ENCODE peak calls at places on chromosomes 11 and 22, in seven cellular contexts. T is K562, M is HEK293T, W is HCT116, P is H1, X is HepG2, U is GM12878. L is an unnamed sample.

GRCh38 chr11:107928767-107929507 is 689 bp downstream of the RAB39A start:
- DNase-seq in T (no peak), M (peak; percentile 49), W (no peak), P (peak; percentile 67), X (no peak), U (no peak), L (peak; percentile 18)

GRCh38 chr11:96694338-96694737 is 304.5 kb downstream of the JRKL start:
- DNase-seq in T (no peak), M (no peak), W (no peak), P (no peak), X (no peak), U (no peak), L (no peak)

GRCh38 chr22:19980766-19981165 is 35.9 kb downstream of the ARVCF start:
- DNase-seq in T (no peak), M (no peak), W (no peak), P (no peak), X (no peak), U (no peak), L (no peak)

GRCh38 chr11:44003736-44004451 is 43.9 kb upstream of the ACCSL start:
- DNase-seq in T (no peak), M (no peak), W (no peak), P (peak; percentile 43), X (no peak), U (no peak), L (no peak)

GRCh38 chr22:48881326-48881980 is 946.2 kb downstream of the BRD1 start:
- DNase-seq in T (no peak), M (no peak), W (no peak), P (no peak), X (no peak), U (no peak), L (no peak)

GRCh38 chr11:13033760-13034533 is 24.8 kb downstream of the RASSF10 start:
- DNase-seq in T (no peak), M (no peak), W (no peak), P (no peak), X (no peak), U (no peak), L (no peak)

GRCh38 chr22:46561435-46561905 is 24.1 kb upstream of the CELSR1 start:
- DNase-seq in T (peak; percentile 60), M (peak; percentile 75), W (peak; percentile 87), P (no peak), X (peak; percentile 76), U (peak; percentile 42), L (peak; percentile 64)

GRCh38 chr11:119342023-119342300 is 1.3 kb upstream of the C1QTNF5 start:
- DNase-seq in T (no peak), M (no peak), W (no peak), P (no peak), X (no peak), U (no peak), L (no peak)

GRCh38 chr11:10109836-10110235 is 184.2 kb downstream of the SBF2 start:
- DNase-seq in T (no peak), M (no peak), W (no peak), P (no peak), X (no peak), U (no peak), L (no peak)

GRCh38 chr11:73989156-73989555 is 6.5 kb upstream of the UCP2 start:
- DNase-seq in T (peak; percentile 47), M (no peak), W (no peak), P (no peak), X (no peak), U (no peak), L (no peak)

GRCh38 chr11:76995177-76995576 is 39.0 kb upstream of the B3GNT6 start:
- DNase-seq in T (no peak), M (no peak), W (no peak), P (no peak), X (no peak), U (no peak), L (no peak)

GRCh38 chr11:107043242-107043991 is 25.1 kb upstream of the GUCY1A2 start:
- DNase-seq in T (no peak), M (no peak), W (no peak), P (no peak), X (no peak), U (peak; percentile 71), L (no peak)

GRCh38 chr11:118607401-118608267 is at the start of gene PHLDB1:
- DNase-seq in T (peak; percentile 79), M (peak; percentile 76), W (no peak), P (peak; percentile 77), X (peak; percentile 45), U (no peak), L (peak; percentile 57)

GRCh38 chr11:65078151-65078550 is 5.7 kb downstream of the CDCA5 start:
- DNase-seq in T (peak; percentile 64), M (peak; percentile 71), W (peak; percentile 29), P (peak; percentile 86), X (peak; percentile 49), U (no peak), L (peak; percentile 73)

GRCh38 chr11:74926304-74927030 is 22.4 kb downstream of the XRRA1 start:
- DNase-seq in T (no peak), M (no peak), W (no peak), P (no peak), X (no peak), U (no peak), L (no peak)

DNA sequence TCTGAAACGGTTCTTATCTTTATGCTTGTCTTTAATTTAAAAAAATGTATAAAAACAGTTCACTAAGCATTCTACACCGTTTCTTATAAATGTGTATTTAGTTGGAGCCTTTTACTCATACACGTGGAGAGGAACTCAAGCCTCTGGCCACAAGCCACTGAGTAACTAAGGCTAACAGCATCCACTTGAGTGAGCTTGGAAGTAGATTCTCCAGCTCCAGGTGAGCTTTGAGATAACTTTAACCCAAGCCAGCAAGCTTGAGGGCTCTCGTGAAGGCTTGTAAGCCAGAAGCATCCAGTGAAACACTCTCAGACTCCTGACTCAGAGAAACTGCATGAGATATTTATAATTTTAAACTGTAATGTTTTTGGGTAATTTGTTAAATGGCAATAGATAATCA is 82.6 kb downstream of the ARHGAP20 start:
- DNase-seq in T (no peak), M (no peak), W (no peak), P (no peak), X (no peak), U (no peak), L (no peak)
- TF ChIP-seq SP1 in T (no peak), M (no peak), W (no peak), P (no peak), X (no peak), U (no peak), L (no peak)

GRCh38 chr11:17298302-17298701 is 21.8 kb downstream of the NUCB2 start:
- DNase-seq in T (no peak), M (no peak), W (no peak), P (no peak), X (no peak), U (no peak), L (no peak)

GRCh38 chr11:17296852-17297559 is 20.5 kb downstream of the NUCB2 start:
- DNase-seq in T (no peak), M (no peak), W (no peak), P (no peak), X (no peak), U (no peak), L (no peak)

GRCh38 chr11:17300372-17300771 is 23.8 kb downstream of the NUCB2 start:
- DNase-seq in T (no peak), M (no peak), W (no peak), P (no peak), X (no peak), U (no peak), L (no peak)
- TF ChIP-seq SP1 in T (no peak), M (no peak), W (no peak), P (no peak), X (no peak), U (no peak), L (no peak)

GRCh38 chr22:26428515-26429457 is at the start of gene ASPHD2:
- DNase-seq in T (peak; percentile 72), M (peak; percentile 87), W (no peak), P (peak; percentile 75), X (no peak), U (peak; percentile 81), L (peak; percentile 74)

GRCh38 chr22:26430600-26430999 is 1.5 kb downstream of the ASPHD2 start:
- DNase-seq in T (no peak), M (no peak), W (no peak), P (no peak), X (no peak), U (no peak), L (no peak)

GRCh38 chr22:26431151-26431995 is 2.3 kb downstream of the ASPHD2 start:
- DNase-seq in T (no peak), M (no peak), W (no peak), P (no peak), X (no peak), U (peak; percentile 26), L (no peak)

GRCh38 chr22:26426924-26427323 is 2.1 kb upstream of the ASPHD2 start:
- DNase-seq in T (no peak), M (no peak), W (no peak), P (no peak), X (no peak), U (no peak), L (no peak)

DNA sequence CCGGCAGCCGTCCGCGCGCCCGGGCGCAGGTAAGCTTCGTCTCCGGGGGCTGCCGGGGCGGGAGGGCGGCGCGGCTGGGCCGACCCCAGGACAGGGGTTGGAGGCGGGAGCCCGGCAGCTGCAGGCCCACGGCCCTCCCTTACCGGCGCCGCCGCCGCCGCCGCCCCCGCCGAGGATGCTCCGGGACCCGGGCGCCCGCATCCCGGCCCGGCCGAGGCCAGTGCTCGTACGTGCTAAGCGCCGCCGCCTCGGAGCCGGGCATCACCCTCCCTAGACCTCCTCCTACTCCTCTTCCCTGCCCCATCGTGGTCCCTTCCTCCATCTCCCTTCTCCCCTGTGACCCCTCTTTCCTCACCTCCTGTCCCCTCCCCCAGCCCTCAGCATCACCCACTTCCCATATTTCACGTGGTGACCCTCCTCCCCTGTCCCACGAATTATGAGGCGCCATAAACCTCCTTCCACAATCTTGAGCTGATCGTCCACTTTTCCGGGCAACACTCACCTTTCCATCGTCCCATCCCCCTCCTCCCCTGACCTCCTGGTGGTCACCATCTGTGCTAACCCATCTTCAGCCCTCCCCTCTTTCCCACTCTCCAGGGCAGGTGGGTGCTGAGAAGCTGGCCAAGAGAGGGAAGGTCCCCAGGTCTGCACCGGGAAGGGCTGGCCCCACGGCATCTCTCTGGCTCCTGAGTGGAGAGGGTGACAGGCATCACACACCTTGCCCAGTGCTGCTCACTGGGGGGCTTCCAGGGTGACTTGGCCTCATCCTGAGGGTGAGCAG is 588 bp downstream of the ASPHD2 start:
- DNase-seq in T (no peak), M (peak; percentile 45), W (no peak), P (no peak), X (no peak), U (no peak), L (peak; percentile 19)
- TF ChIP-seq SP1 in T (no peak), M (no peak), W (no peak), P (no peak), X (no peak), U (no peak), L (no peak)

DNA sequence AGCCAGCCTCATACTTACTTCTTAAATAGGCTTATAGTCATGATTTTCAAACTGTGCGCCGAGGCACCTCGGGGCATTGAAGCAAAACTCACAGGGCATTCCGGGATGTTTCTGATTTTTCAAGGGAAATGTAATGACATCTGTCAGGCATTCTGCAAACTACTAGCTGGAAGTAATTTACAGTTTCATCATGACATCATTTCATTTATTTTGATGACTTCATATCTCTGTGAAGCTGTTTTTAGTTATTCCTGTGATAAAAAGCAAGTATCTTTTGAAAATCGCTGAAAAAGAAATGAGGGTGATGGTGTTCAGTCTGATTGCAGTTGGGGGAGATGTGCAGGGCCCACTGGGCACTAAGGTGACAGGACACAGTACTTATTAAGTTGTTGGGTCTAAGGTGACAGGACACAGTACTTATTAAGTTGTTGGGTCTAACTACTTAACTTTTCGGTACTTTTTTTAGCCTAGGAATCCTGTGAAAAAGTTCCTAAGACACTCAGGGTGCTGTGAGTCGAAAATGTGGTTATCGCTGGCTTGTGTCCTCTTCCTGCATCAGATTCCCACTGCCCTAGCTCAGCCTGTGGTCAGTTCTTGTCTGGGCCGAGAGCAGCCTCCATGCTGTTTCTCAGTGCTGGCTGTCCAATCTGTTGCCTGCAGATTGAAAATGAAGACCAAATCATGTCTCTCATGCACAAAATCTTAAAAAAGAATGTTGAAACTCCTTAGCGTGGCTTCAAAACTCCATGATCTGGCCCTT is 42.6 kb downstream of the APLP2 start:
- DNase-seq in T (no peak), M (no peak), W (no peak), P (no peak), X (no peak), U (no peak), L (no peak)
- TF ChIP-seq SP1 in T (no peak), M (no peak), W (no peak), P (no peak), X (no peak), U (no peak), L (no peak)

L was measured in WTC11.